ENCODE peak calls at places on chromosomes 7 and 10, in four cellular contexts. Y, R, Z and G are unnamed samples.

GRCh38 chr7:140231779-140232491 is 55.2 kb upstream of the KDM7A start:
- DNase-seq in R (no peak), Y (no peak), Z (peak), G (no peak)

GRCh38 chr7:132200141-132200540 is 376.1 kb downstream of the PLXNA4 start:
- DNase-seq in Z (no peak), Y (no peak), R (no peak), G (no peak)

GRCh38 chr10:125037145-125037544 is 95.2 kb downstream of the ZRANB1 start:
- DNase-seq in Y (no peak), Z (no peak), R (peak), G (peak)

GRCh38 chr7:23377134-23377533 is 78.0 kb downstream of the MALSU1 start:
- DNase-seq in Z (no peak), Y (no peak), R (peak), G (no peak)

GRCh38 chr10:68330852-68331454 is 911 bp upstream of the HNRNPH3 start:
- DNase-seq in R (peak), Y (peak), Z (no peak), G (peak)

GRCh38 chr10:114300036-114300645 is 61.1 kb downstream of the VWA2 start:
- DNase-seq in Y (no peak), Z (no peak), R (no peak), G (no peak)

GRCh38 chr10:49200859-49201258 is 12.7 kb upstream of the TMEM273 start:
- DNase-seq in Z (no peak), R (peak), Y (no peak), G (no peak)

GRCh38 chr7:151205749-151206148 is 4.5 kb downstream of the H2BK1 start:
- DNase-seq in Z (no peak), R (no peak), Y (no peak), G (no peak)

GRCh38 chr7:101173752-101174244 is 6.3 kb downstream of the NAT16 start:
- DNase-seq in Z (peak), Y (peak), R (no peak), G (peak)

GRCh38 chr10:131819241-131820072 is 81.4 kb upstream of the PPP2R2D start:
- DNase-seq in Y (peak), R (no peak), Z (peak), G (no peak)

GRCh38 chr7:158273138-158273651 is 314.4 kb downstream of the PTPRN2 start:
- DNase-seq in Y (peak), Z (no peak), R (no peak), G (no peak)

GRCh38 chr10:60434418-60435046 is 44.9 kb upstream of the ANK3 start:
- DNase-seq in Y (no peak), R (peak), Z (no peak), G (peak)

GRCh38 chr7:25879799-25880198 is 272.2 kb upstream of the NFE2L3 start:
- DNase-seq in Z (no peak), R (no peak), Y (no peak), G (no peak)

GRCh38 chr7:75575488-75576112 is 83.5 kb downstream of the SPDYE5 start:
- DNase-seq in Y (no peak), Z (no peak), R (no peak), G (no peak)

GRCh38 chr7:34530211-34530610 is 127.8 kb upstream of the NPSR1 start:
- DNase-seq in Y (no peak), Z (no peak), R (no peak), G (peak)

GRCh38 chr7:17623546-17624185 is 316.6 kb downstream of the SNX13 start:
- DNase-seq in R (peak), Z (no peak), Y (no peak), G (peak)

GRCh38 chr10:74542077-74542476 is 284.3 kb upstream of the KAT6B start:
- DNase-seq in R (peak), Y (no peak), Z (no peak), G (peak)

GRCh38 chr10:101018600-101019439 is 12.1 kb downstream of the PDZD7 start:
- DNase-seq in R (peak), Z (peak), Y (peak), G (peak)
- H2BK15ac ChIP-seq in R (no peak), Z (no peak), Y (no peak), G (no peak)

GRCh38 chr10:14889318-14889717 is 10.7 kb downstream of the SUV39H2 start:
- DNase-seq in Z (no peak), Y (no peak), R (no peak), G (peak)

GRCh38 chr10:14891151-14891550 is 12.5 kb downstream of the SUV39H2 start:
- DNase-seq in Y (no peak), Z (no peak), R (no peak), G (no peak)
- H3K4ac ChIP-seq in Y (no peak), Z (no peak), R (no peak), G (no peak)

GRCh38 chr10:7833210-7833609 is 14.9 kb downstream of the TAF3 start:
- DNase-seq in Z (no peak), R (no peak), Y (no peak), G (no peak)
- H3K56ac ChIP-seq in Z (no peak), R (no peak), Y (no peak), G (no peak)

GRCh38 chr7:30770936-30771858 is at the start of gene MINDY4:
- DNase-seq in Y (peak), Z (peak), R (peak), G (peak)
- H2BK15ac ChIP-seq in Y (no peak), Z (peak), R (peak), G (no peak)

DNA sequence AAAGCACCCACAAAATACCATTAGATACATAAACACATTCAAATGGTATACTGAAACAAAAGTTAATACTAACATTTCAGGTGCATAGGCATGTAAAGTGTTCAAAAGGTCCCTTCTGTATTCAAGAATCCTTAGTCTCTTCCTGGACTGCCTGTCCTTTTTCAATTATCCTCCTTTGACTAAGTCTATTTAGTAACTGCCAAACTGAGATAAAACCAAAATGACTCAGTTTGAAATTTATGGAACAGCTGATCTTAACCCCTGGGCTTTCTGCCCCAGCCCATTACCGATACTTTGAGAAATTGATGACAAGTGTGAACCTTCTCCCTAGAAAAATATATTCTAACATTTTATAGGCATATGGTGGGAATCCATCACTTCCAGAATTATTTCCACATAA is 5.4 kb downstream of the EPC1 start:
- DNase-seq in R (no peak), Y (no peak), Z (no peak), G (no peak)
- H3K4ac ChIP-seq in R (no peak), Y (no peak), Z (no peak), G (no peak)

DNA sequence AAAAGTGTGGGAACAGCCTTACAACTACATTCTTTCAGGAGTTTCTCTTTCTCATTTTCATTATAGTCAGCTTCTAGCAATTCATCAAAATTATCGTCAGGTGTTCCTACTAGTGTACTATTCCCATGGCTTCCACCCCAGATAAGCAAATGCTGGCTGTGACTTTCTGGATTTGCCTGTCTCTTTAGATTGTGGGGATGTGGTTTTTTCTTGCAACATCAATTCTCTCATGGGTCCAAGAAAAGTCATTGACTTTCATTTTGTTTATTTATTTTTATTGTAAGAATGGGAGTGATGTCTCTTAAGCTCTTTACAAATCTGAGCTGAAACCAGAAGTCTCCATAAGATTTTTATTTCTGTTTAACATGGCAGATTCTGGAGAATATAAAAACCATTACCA is 349.7 kb upstream of the SEMA3C start:
- DNase-seq in Z (no peak), R (peak), Y (no peak), G (no peak)
- H3K56ac ChIP-seq in Z (no peak), R (no peak), Y (no peak), G (no peak)

GRCh38 chr10:101772017-101772894 is 3.7 kb downstream of the FGF8 start:
- DNase-seq in Z (peak), R (no peak), Y (no peak), G (no peak)
- H2BK15ac ChIP-seq in Z (peak), R (no peak), Y (no peak), G (no peak)